ENCODE peak calls at places on chromosomes 3 and 15, in six cellular contexts. One of them, this sample, is unnamed.

GRCh38 chr15:39553947-39554731 is 26.7 kb upstream of the THBS1 start:
- DNase-seq in fibroblast of pulmonary artery: no peak
- DNase-seq in retina: no peak
- DNase-seq in stimulated activated naive CD8-positive, alpha-beta T cell treated with anti-CD3 and anti-CD28 coated beads, Interleukin-15, Interleukin-2, amounts not matched to agents 100 U/mL and 50 U/mL, for 24 hours: no peak
- DNase-seq in activated effector memory CD4-positive, alpha-beta T cell treated with anti-CD3 and anti-CD28 coated beads, Interleukin-2, amount 50 U/mL, for 16 hours: no peak
- DNase-seq in naive B cell: no peak
- DNase-seq in this sample: no peak

GRCh38 chr3:153289334-153289808 is 127.3 kb downstream of the RAP2B start:
- DNase-seq in stimulated activated naive CD8-positive, alpha-beta T cell treated with anti-CD3 and anti-CD28 coated beads, Interleukin-15, Interleukin-2, amounts not matched to agents 100 U/mL and 50 U/mL, for 24 hours: no peak
- DNase-seq in retina: no peak
- DNase-seq in fibroblast of pulmonary artery: no peak
- DNase-seq in naive B cell: no peak
- DNase-seq in activated effector memory CD4-positive, alpha-beta T cell treated with anti-CD3 and anti-CD28 coated beads, Interleukin-2, amount 50 U/mL, for 16 hours: no peak
- DNase-seq in this sample: no peak

GRCh38 chr3:16448691-16449090 is 64.8 kb downstream of the RFTN1 start:
- DNase-seq in retina: no peak
- DNase-seq in activated effector memory CD4-positive, alpha-beta T cell treated with anti-CD3 and anti-CD28 coated beads, Interleukin-2, amount 50 U/mL, for 16 hours: peak
- DNase-seq in naive B cell: no peak
- DNase-seq in fibroblast of pulmonary artery: peak
- DNase-seq in stimulated activated naive CD8-positive, alpha-beta T cell treated with anti-CD3 and anti-CD28 coated beads, Interleukin-15, Interleukin-2, amounts not matched to agents 100 U/mL and 50 U/mL, for 24 hours: peak
- DNase-seq in this sample: no peak

GRCh38 chr3:150299221-150299620 is 108.9 kb upstream of the TSC22D2 start:
- DNase-seq in stimulated activated naive CD8-positive, alpha-beta T cell treated with anti-CD3 and anti-CD28 coated beads, Interleukin-15, Interleukin-2, amounts not matched to agents 100 U/mL and 50 U/mL, for 24 hours: no peak
- DNase-seq in naive B cell: no peak
- DNase-seq in retina: no peak
- DNase-seq in fibroblast of pulmonary artery: no peak
- DNase-seq in activated effector memory CD4-positive, alpha-beta T cell treated with anti-CD3 and anti-CD28 coated beads, Interleukin-2, amount 50 U/mL, for 16 hours: no peak
- DNase-seq in this sample: no peak

GRCh38 chr15:20341901-20342605 is 199.5 kb downstream of the GOLGA6L6 start:
- DNase-seq in naive B cell: no peak
- DNase-seq in stimulated activated naive CD8-positive, alpha-beta T cell treated with anti-CD3 and anti-CD28 coated beads, Interleukin-15, Interleukin-2, amounts not matched to agents 100 U/mL and 50 U/mL, for 24 hours: peak
- DNase-seq in retina: no peak
- DNase-seq in fibroblast of pulmonary artery: peak
- DNase-seq in activated effector memory CD4-positive, alpha-beta T cell treated with anti-CD3 and anti-CD28 coated beads, Interleukin-2, amount 50 U/mL, for 16 hours: peak
- DNase-seq in this sample: peak

GRCh38 chr15:67164811-67165652 is 89.4 kb downstream of the AAGAB start:
- DNase-seq in naive B cell: no peak
- DNase-seq in fibroblast of pulmonary artery: peak
- DNase-seq in stimulated activated naive CD8-positive, alpha-beta T cell treated with anti-CD3 and anti-CD28 coated beads, Interleukin-15, Interleukin-2, amounts not matched to agents 100 U/mL and 50 U/mL, for 24 hours: no peak
- DNase-seq in retina: no peak
- DNase-seq in activated effector memory CD4-positive, alpha-beta T cell treated with anti-CD3 and anti-CD28 coated beads, Interleukin-2, amount 50 U/mL, for 16 hours: peak
- DNase-seq in this sample: no peak

GRCh38 chr15:50519740-50520425 is 26.6 kb downstream of the USP50 start:
- DNase-seq in naive B cell: no peak
- DNase-seq in activated effector memory CD4-positive, alpha-beta T cell treated with anti-CD3 and anti-CD28 coated beads, Interleukin-2, amount 50 U/mL, for 16 hours: no peak
- DNase-seq in retina: no peak
- DNase-seq in stimulated activated naive CD8-positive, alpha-beta T cell treated with anti-CD3 and anti-CD28 coated beads, Interleukin-15, Interleukin-2, amounts not matched to agents 100 U/mL and 50 U/mL, for 24 hours: no peak
- DNase-seq in fibroblast of pulmonary artery: peak
- DNase-seq in this sample: no peak

GRCh38 chr3:140093742-140094141 is 158.8 kb downstream of the CLSTN2 start:
- DNase-seq in activated effector memory CD4-positive, alpha-beta T cell treated with anti-CD3 and anti-CD28 coated beads, Interleukin-2, amount 50 U/mL, for 16 hours: no peak
- DNase-seq in naive B cell: no peak
- DNase-seq in retina: no peak
- DNase-seq in fibroblast of pulmonary artery: peak
- DNase-seq in stimulated activated naive CD8-positive, alpha-beta T cell treated with anti-CD3 and anti-CD28 coated beads, Interleukin-15, Interleukin-2, amounts not matched to agents 100 U/mL and 50 U/mL, for 24 hours: no peak
- DNase-seq in this sample: no peak

GRCh38 chr15:40389824-40390595 is 7.5 kb downstream of the KNSTRN start:
- DNase-seq in stimulated activated naive CD8-positive, alpha-beta T cell treated with anti-CD3 and anti-CD28 coated beads, Interleukin-15, Interleukin-2, amounts not matched to agents 100 U/mL and 50 U/mL, for 24 hours: no peak
- DNase-seq in fibroblast of pulmonary artery: no peak
- DNase-seq in retina: no peak
- DNase-seq in activated effector memory CD4-positive, alpha-beta T cell treated with anti-CD3 and anti-CD28 coated beads, Interleukin-2, amount 50 U/mL, for 16 hours: no peak
- DNase-seq in naive B cell: no peak
- DNase-seq in this sample: no peak

GRCh38 chr3:51384145-51384729 is 854 bp upstream of the MANF start:
- DNase-seq in naive B cell: no peak
- DNase-seq in activated effector memory CD4-positive, alpha-beta T cell treated with anti-CD3 and anti-CD28 coated beads, Interleukin-2, amount 50 U/mL, for 16 hours: no peak
- DNase-seq in stimulated activated naive CD8-positive, alpha-beta T cell treated with anti-CD3 and anti-CD28 coated beads, Interleukin-15, Interleukin-2, amounts not matched to agents 100 U/mL and 50 U/mL, for 24 hours: peak
- DNase-seq in fibroblast of pulmonary artery: no peak
- DNase-seq in retina: no peak
- DNase-seq in this sample: peak

GRCh38 chr15:100923902-100924301 is 4.7 kb downstream of the LRRK1 start:
- DNase-seq in activated effector memory CD4-positive, alpha-beta T cell treated with anti-CD3 and anti-CD28 coated beads, Interleukin-2, amount 50 U/mL, for 16 hours: no peak
- DNase-seq in retina: no peak
- DNase-seq in naive B cell: no peak
- DNase-seq in stimulated activated naive CD8-positive, alpha-beta T cell treated with anti-CD3 and anti-CD28 coated beads, Interleukin-15, Interleukin-2, amounts not matched to agents 100 U/mL and 50 U/mL, for 24 hours: no peak
- DNase-seq in fibroblast of pulmonary artery: no peak
- DNase-seq in this sample: no peak

GRCh38 chr3:157398598-157398997 is 38.1 kb upstream of the PTX3 start:
- DNase-seq in stimulated activated naive CD8-positive, alpha-beta T cell treated with anti-CD3 and anti-CD28 coated beads, Interleukin-15, Interleukin-2, amounts not matched to agents 100 U/mL and 50 U/mL, for 24 hours: no peak
- DNase-seq in activated effector memory CD4-positive, alpha-beta T cell treated with anti-CD3 and anti-CD28 coated beads, Interleukin-2, amount 50 U/mL, for 16 hours: no peak
- DNase-seq in retina: no peak
- DNase-seq in naive B cell: no peak
- DNase-seq in fibroblast of pulmonary artery: no peak
- DNase-seq in this sample: no peak

GRCh38 chr3:113948015-113948917 is 453 bp downstream of the ZDHHC23 start:
- DNase-seq in retina: peak
- DNase-seq in fibroblast of pulmonary artery: no peak
- DNase-seq in stimulated activated naive CD8-positive, alpha-beta T cell treated with anti-CD3 and anti-CD28 coated beads, Interleukin-15, Interleukin-2, amounts not matched to agents 100 U/mL and 50 U/mL, for 24 hours: peak
- DNase-seq in activated effector memory CD4-positive, alpha-beta T cell treated with anti-CD3 and anti-CD28 coated beads, Interleukin-2, amount 50 U/mL, for 16 hours: peak
- DNase-seq in naive B cell: peak
- DNase-seq in this sample: peak

GRCh38 chr3:171828852-171829770 is 14.0 kb upstream of the TMEM212 start:
- DNase-seq in retina: no peak
- DNase-seq in stimulated activated naive CD8-positive, alpha-beta T cell treated with anti-CD3 and anti-CD28 coated beads, Interleukin-15, Interleukin-2, amounts not matched to agents 100 U/mL and 50 U/mL, for 24 hours: no peak
- DNase-seq in fibroblast of pulmonary artery: peak
- DNase-seq in naive B cell: no peak
- DNase-seq in activated effector memory CD4-positive, alpha-beta T cell treated with anti-CD3 and anti-CD28 coated beads, Interleukin-2, amount 50 U/mL, for 16 hours: no peak
- DNase-seq in this sample: no peak

GRCh38 chr15:80404719-80405553 is 754 bp downstream of the ARNT2 start:
- DNase-seq in retina: peak
- DNase-seq in fibroblast of pulmonary artery: no peak
- DNase-seq in naive B cell: no peak
- DNase-seq in activated effector memory CD4-positive, alpha-beta T cell treated with anti-CD3 and anti-CD28 coated beads, Interleukin-2, amount 50 U/mL, for 16 hours: no peak
- DNase-seq in stimulated activated naive CD8-positive, alpha-beta T cell treated with anti-CD3 and anti-CD28 coated beads, Interleukin-15, Interleukin-2, amounts not matched to agents 100 U/mL and 50 U/mL, for 24 hours: peak
- DNase-seq in this sample: no peak

GRCh38 chr3:72844436-72844999 is 3.7 kb downstream of the SHQ1 start:
- DNase-seq in fibroblast of pulmonary artery: peak
- DNase-seq in activated effector memory CD4-positive, alpha-beta T cell treated with anti-CD3 and anti-CD28 coated beads, Interleukin-2, amount 50 U/mL, for 16 hours: no peak
- DNase-seq in naive B cell: no peak
- DNase-seq in retina: no peak
- DNase-seq in stimulated activated naive CD8-positive, alpha-beta T cell treated with anti-CD3 and anti-CD28 coated beads, Interleukin-15, Interleukin-2, amounts not matched to agents 100 U/mL and 50 U/mL, for 24 hours: no peak
- DNase-seq in this sample: no peak

GRCh38 chr15:38411902-38412301 is 42.0 kb upstream of the FAM98B start:
- DNase-seq in naive B cell: no peak
- DNase-seq in stimulated activated naive CD8-positive, alpha-beta T cell treated with anti-CD3 and anti-CD28 coated beads, Interleukin-15, Interleukin-2, amounts not matched to agents 100 U/mL and 50 U/mL, for 24 hours: no peak
- DNase-seq in activated effector memory CD4-positive, alpha-beta T cell treated with anti-CD3 and anti-CD28 coated beads, Interleukin-2, amount 50 U/mL, for 16 hours: no peak
- DNase-seq in fibroblast of pulmonary artery: no peak
- DNase-seq in retina: no peak
- DNase-seq in this sample: no peak

GRCh38 chr3:128706171-128706570 is 19.8 kb upstream of the RAB7A start:
- DNase-seq in activated effector memory CD4-positive, alpha-beta T cell treated with anti-CD3 and anti-CD28 coated beads, Interleukin-2, amount 50 U/mL, for 16 hours: no peak
- DNase-seq in fibroblast of pulmonary artery: no peak
- DNase-seq in retina: no peak
- DNase-seq in naive B cell: no peak
- DNase-seq in stimulated activated naive CD8-positive, alpha-beta T cell treated with anti-CD3 and anti-CD28 coated beads, Interleukin-15, Interleukin-2, amounts not matched to agents 100 U/mL and 50 U/mL, for 24 hours: no peak
- DNase-seq in this sample: no peak

This sample was measured in activated CD8-positive, alpha-beta T cell treated with anti-CD3 and anti-CD28 coated beads, Interleukin-2, amount 10 ng/mL, durations not matched to agents 7 days and 5 days.